ENCODE peak calls at places on chromosome 6, in nine cellular contexts. O, V, C, W, N, S, Z, Q and P are unnamed samples.

GRCh38 chr6:2990179-2990931 is 9.3 kb upstream of the NQO2 start:
- DNase-seq in C (peak), Z (no peak), V (peak), S (peak), Q (no peak), O (no peak), W (no peak), N (peak), P (peak)

GRCh38 chr6:94215614-94216013 is 796.3 kb upstream of the EPHA7 start:
- DNase-seq in N (no peak), W (no peak), Q (no peak), V (no peak), C (no peak), Z (no peak), O (no peak), S (no peak), P (no peak)

GRCh38 chr6:169724554-169725269 is 412 bp upstream of the PHF10 start:
- DNase-seq in W (peak), S (no peak), C (no peak), N (peak), O (peak), Z (peak), Q (peak), V (peak), P (peak)

GRCh38 chr6:70673601-70674000 is 5.9 kb downstream of the SMAP1 start:
- DNase-seq in Q (no peak), C (peak), Z (no peak), V (no peak), O (no peak), S (peak), W (no peak), N (peak), P (no peak)

GRCh38 chr6:149012040-149012545 is 265.3 kb downstream of the UST start:
- DNase-seq in Q (no peak), O (no peak), Z (no peak), N (no peak), V (no peak), C (peak), W (no peak), S (peak), P (peak)

GRCh38 chr6:108675226-108676160 is 114.8 kb downstream of the FOXO3 start:
- DNase-seq in Z (no peak), C (no peak), W (no peak), Q (no peak), S (no peak), V (no peak), N (no peak), O (no peak), P (no peak)

GRCh38 chr6:56999049-56999448 is 44.1 kb downstream of the BEND6 start:
- DNase-seq in Z (no peak), N (no peak), C (no peak), S (no peak), W (no peak), V (no peak), O (no peak), Q (no peak), P (no peak)

GRCh38 chr6:10441004-10441654 is 26.3 kb upstream of the TFAP2A start:
- DNase-seq in C (peak), Q (no peak), N (peak), S (peak), V (no peak), W (no peak), O (no peak), Z (no peak), P (no peak)

GRCh38 chr6:150492507-150492906 is 107.2 kb upstream of the PLEKHG1 start:
- DNase-seq in N (peak), W (no peak), Z (no peak), Q (no peak), O (no peak), S (no peak), V (no peak), C (no peak), P (no peak)

GRCh38 chr6:35778437-35778836 is 2.0 kb downstream of the CLPSL2 start:
- DNase-seq in C (no peak), N (no peak), Q (no peak), Z (no peak), W (no peak), S (no peak), O (no peak), V (no peak), P (no peak)
- H3K27ac ChIP-seq in C (no peak), N (no peak), Q (no peak), Z (no peak), W (no peak), S (no peak), O (no peak), V (no peak), P (no peak)

GRCh38 chr6:12060780-12061619 is 48.9 kb downstream of the HIVEP1 start:
- DNase-seq in Z (peak), W (peak), N (peak), V (peak), O (peak), S (peak), Q (no peak), C (peak), P (peak)
- H3K4me3 ChIP-seq in Z (no peak), W (peak), N (no peak), V (no peak), O (no peak), S (peak), Q (no peak), C (no peak), P (no peak)

DNA sequence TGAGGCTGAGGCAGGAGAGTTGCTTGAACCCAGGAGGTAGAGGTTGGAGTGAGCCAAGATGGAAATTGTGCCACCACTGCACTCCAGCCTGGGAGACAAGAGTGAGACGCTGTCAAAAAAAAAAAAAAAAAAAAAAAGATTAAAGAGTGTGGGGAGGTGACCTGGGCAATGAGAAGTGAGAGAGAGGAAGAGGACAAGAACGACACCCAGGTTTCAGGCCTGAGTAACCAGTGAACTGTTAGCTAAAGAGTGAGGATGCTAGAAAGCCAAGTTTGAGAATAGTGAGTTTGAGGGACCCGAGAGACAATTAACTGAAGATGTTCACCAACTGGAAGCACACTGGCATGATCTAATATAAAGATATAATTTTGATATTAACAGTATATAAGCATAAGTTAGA is 85.4 kb upstream of the TNFAIP3 start:
- DNase-seq in Q (no peak), N (no peak), S (no peak), C (no peak), W (no peak), Z (no peak), V (no peak), O (no peak), P (no peak)
- H3K27ac ChIP-seq in Q (no peak), N (no peak), S (no peak), C (no peak), W (no peak), Z (no peak), V (no peak), O (no peak), P (no peak)

DNA sequence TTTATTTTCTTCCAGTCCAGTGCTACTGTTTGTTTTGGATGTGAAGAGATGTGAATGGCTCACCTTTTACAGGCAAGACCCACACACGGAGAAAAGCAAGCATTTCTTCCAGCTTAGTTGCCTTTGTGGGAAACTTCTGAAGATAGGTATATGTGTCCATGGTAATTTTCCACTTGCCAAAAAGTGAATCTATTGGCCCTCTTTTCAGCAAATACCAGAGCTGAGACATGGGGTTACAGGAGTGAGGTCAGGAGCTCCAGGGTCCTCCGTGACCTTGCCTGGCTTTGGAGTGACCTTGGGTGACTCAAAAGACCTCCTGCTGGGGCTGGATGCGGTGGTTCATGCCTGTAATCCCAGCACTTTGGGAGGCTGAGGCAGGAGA is 166.7 kb downstream of the SCML4 start:
- DNase-seq in V (no peak), O (no peak), N (no peak), Z (no peak), Q (no peak), W (no peak), S (no peak), C (no peak), P (no peak)
- H3K4me3 ChIP-seq in V (no peak), O (no peak), N (no peak), Z (no peak), Q (peak), W (peak), S (no peak), C (peak), P (no peak)

DNA sequence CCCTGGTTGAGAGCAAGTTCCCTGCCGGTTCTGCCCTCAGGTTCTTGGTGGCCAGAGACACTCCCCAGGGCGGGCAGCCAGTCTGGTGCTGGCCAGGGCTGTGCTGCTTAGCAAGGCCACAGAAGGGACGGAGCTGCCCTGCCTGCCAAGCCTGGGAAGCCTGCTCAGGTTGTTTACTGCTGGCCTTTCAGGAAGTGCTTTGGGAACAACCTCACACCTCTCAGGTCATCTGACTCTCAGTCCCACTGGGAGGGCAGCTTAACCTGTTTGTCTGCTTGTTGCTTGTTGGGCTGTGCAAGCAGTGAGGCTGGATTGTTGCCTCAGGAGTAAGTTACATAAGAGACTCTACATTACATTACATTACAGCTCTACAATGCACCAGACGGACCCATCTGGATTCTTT is 75.8 kb upstream of the AFDN start:
- DNase-seq in Z (no peak), O (peak), Q (no peak), W (no peak), V (peak), S (no peak), C (no peak), N (peak), P (peak)
- H3K27ac ChIP-seq in Z (no peak), O (no peak), Q (no peak), W (no peak), V (peak), S (no peak), C (no peak), N (peak), P (no peak)

GRCh38 chr6:116458264-116458663 is 2.9 kb upstream of the CALHM6 start:
- DNase-seq in W (no peak), O (no peak), S (no peak), C (no peak), V (no peak), Q (no peak), N (no peak), Z (no peak), P (no peak)

GRCh38 chr6:116461563-116462507 is 660 bp downstream of the CALHM6 start:
- DNase-seq in V (peak), W (peak), O (no peak), N (peak), C (peak), Q (peak), S (no peak), Z (peak), P (peak)

GRCh38 chr6:116462516-116462915 is 1.3 kb downstream of the CALHM6 start:
- DNase-seq in Z (no peak), O (no peak), C (no peak), N (no peak), Q (no peak), S (no peak), V (no peak), W (no peak), P (no peak)

GRCh38 chr6:116459927-116460326 is 1.2 kb upstream of the CALHM6 start:
- DNase-seq in N (no peak), O (no peak), Q (no peak), Z (no peak), C (no peak), S (no peak), W (no peak), V (no peak), P (no peak)

DNA sequence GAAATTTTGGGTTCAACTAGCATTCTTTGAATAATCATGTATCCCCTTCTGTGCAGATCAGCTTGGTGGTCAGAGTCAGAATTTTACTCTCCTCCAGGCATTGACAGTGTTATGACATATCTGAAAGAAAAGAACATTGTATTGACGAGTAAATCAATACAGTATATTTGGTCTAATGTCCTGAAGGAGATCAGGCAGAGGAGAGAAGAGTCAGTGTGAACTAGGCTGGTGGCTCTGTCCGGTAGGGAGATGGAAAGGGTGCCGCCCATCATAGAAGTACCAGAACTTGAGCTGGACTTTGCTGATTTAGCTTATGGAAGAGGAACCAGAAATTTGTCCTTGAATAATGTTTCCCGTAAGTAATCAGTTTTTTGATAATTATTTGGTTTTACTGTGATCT is at the start of gene CALHM6:
- DNase-seq in S (no peak), V (no peak), W (no peak), O (no peak), N (no peak), Q (no peak), C (no peak), Z (no peak), P (no peak)
- H3K4me3 ChIP-seq in S (peak), V (no peak), W (peak), O (peak), N (peak), Q (peak), C (peak), Z (peak), P (peak)

DNA sequence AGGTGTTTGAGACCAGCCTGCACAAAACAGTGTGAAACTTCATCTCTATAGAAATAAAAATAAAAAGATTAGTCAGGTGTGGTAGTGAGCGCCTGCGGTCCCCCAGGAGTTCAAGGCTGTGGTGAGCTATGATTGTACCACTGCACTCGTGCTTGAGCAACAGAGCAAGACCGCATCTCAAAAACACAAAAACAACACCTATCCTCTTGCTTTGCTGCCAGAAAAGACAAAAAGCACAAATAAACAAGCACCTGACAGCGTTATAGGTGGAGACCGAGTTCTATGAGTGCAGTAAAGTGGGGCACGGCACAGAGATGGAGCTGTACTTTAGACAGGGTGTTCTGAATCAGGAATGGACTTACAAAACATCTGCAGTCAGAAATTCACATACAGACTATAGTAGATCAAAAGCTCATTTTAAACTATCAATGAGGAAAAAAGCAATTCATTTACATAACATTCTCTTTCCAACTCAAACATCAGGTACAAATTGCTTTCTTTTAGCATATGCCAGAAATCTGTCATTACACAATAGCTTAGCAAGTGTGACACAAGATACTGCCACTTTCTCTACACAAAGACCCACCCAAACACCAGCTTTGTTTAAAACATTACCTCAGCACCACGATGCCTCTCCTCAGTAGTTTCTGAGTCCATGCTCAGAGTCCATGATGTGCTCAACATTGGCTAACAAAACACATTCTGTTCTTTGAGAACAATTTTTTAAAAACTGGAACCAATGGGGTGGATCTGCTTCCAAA is 10.1 kb downstream of the EZR start:
- DNase-seq in Z (peak), N (peak), S (no peak), V (no peak), Q (no peak), O (no peak), W (peak), C (no peak), P (peak)
- H3K27ac ChIP-seq in Z (peak), N (no peak), S (no peak), V (peak), Q (no peak), O (no peak), W (peak), C (no peak), P (peak)

DNA sequence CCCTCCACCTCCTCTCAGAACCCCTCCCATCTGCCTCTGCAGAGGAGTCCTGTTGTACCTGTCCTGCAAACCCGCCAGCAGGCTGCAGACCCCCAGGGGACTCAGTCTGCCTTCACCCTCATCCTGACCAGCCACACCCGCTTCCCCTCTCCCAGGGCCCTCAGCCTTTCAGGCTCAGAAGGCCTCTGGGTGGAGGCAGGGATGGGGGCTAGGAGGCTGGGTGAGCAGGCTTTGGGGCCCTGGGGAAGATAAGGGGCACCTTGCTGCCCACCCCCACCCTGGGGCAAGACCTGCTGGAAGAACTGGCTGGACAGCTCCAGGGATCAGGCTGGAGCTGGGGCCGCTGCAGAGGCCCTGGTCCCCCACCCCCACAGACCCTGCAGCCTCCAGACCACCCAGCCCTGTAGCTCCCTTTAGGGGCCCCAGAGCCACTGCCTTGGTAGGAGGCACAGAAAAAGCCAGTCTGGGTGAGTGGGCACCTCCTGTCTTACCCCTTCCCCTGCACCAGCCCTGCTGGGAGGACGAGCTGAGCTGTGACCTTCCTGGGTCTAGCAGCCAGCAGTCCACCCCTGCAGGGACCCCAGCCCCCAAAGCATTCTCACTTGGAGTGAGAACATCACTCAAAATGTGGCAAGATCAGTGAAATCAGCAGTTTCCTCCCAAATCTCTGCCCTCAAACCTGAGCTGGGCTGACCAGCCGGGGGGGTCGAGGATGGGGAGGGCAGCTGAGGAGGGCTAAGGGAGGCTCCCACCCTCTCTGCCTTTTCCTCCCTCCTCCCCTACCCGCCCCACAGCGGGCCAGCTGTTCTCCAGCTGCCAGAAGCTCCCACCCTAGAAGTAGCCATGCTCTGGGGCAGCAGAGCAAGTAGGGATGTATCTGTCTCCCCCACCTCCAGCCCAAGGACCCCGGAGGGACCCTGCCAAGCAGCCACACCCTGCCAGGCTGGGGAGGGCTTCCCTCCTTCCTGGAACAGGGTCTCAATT is 5.0 kb downstream of the TEAD3 start:
- DNase-seq in Q (peak), C (no peak), Z (no peak), S (no peak), N (peak), V (no peak), W (no peak), O (no peak), P (no peak)
- H3K4me3 ChIP-seq in Q (no peak), C (no peak), Z (no peak), S (no peak), N (no peak), V (no peak), W (no peak), O (no peak), P (no peak)

GRCh38 chr6:31896493-31896855 is 1.0 kb downstream of the EHMT2 start:
- DNase-seq in O (no peak), V (no peak), C (no peak), Z (no peak), N (no peak), S (no peak), W (no peak), Q (no peak), P (no peak)
- H3K27ac ChIP-seq in O (peak), V (no peak), C (no peak), Z (peak), N (no peak), S (no peak), W (peak), Q (no peak), P (peak)

GRCh38 chr6:160347259-160348208 is 644 bp upstream of the SLC22A3 start:
- DNase-seq in C (no peak), V (no peak), O (peak), W (no peak), Q (peak), Z (no peak), S (no peak), N (peak), P (peak)
- H3K4me3 ChIP-seq in C (peak), V (no peak), O (peak), W (no peak), Q (no peak), Z (no peak), S (no peak), N (peak), P (peak)